ENCODE peak calls at places on chromosomes 4 and X, in seven cellular contexts. One of them, this sample, is unnamed.

GRCh38 chr4:137644201-137644600 is 111.9 kb upstream of the PCDH18 start:
- DNase-seq in CD4-positive, CD25-positive, alpha-beta regulatory T cell: no peak
- DNase-seq in T-helper 1 cell: no peak
- DNase-seq in upper lobe of right lung: no peak
- DNase-seq in activated T-cell treated with anti-CD3 and anti-CD28 coated beads, Interleukin-2, amount 50 U/mL, for 72 hours: no peak
- DNase-seq in GM20000: no peak
- DNase-seq in activated CD4-positive, alpha-beta T cell treated with anti-CD3 and anti-CD28 coated beads for 24 hours: no peak
- DNase-seq in this sample: no peak

GRCh38 chr4:155666701-155667537 is at the start of gene GUCY1A1:
- DNase-seq in activated T-cell treated with anti-CD3 and anti-CD28 coated beads, Interleukin-2, amount 50 U/mL, for 72 hours: peak
- DNase-seq in activated CD4-positive, alpha-beta T cell treated with anti-CD3 and anti-CD28 coated beads for 24 hours: no peak
- DNase-seq in upper lobe of right lung: peak
- DNase-seq in GM20000: peak
- DNase-seq in CD4-positive, CD25-positive, alpha-beta regulatory T cell: no peak
- DNase-seq in T-helper 1 cell: no peak
- DNase-seq in this sample: peak

GRCh38 chr4:85865256-85865655 is 390.3 kb downstream of the ARHGAP24 start:
- DNase-seq in upper lobe of right lung: no peak
- DNase-seq in T-helper 1 cell: no peak
- DNase-seq in activated T-cell treated with anti-CD3 and anti-CD28 coated beads, Interleukin-2, amount 50 U/mL, for 72 hours: no peak
- DNase-seq in CD4-positive, CD25-positive, alpha-beta regulatory T cell: no peak
- DNase-seq in activated CD4-positive, alpha-beta T cell treated with anti-CD3 and anti-CD28 coated beads for 24 hours: no peak
- DNase-seq in GM20000: no peak
- DNase-seq in this sample: no peak

GRCh38 chrX:31609130-31609529 is 537.3 kb upstream of the FTHL17 start:
- DNase-seq in GM20000: no peak
- DNase-seq in CD4-positive, CD25-positive, alpha-beta regulatory T cell: no peak
- DNase-seq in upper lobe of right lung: no peak
- DNase-seq in activated CD4-positive, alpha-beta T cell treated with anti-CD3 and anti-CD28 coated beads for 24 hours: no peak
- DNase-seq in activated T-cell treated with anti-CD3 and anti-CD28 coated beads, Interleukin-2, amount 50 U/mL, for 72 hours: no peak
- DNase-seq in T-helper 1 cell: no peak
- DNase-seq in this sample: no peak

GRCh38 chrX:56600141-56600540 is 36.7 kb downstream of the UBQLN2 start:
- DNase-seq in T-helper 1 cell: no peak
- DNase-seq in upper lobe of right lung: no peak
- DNase-seq in activated T-cell treated with anti-CD3 and anti-CD28 coated beads, Interleukin-2, amount 50 U/mL, for 72 hours: no peak
- DNase-seq in GM20000: no peak
- DNase-seq in activated CD4-positive, alpha-beta T cell treated with anti-CD3 and anti-CD28 coated beads for 24 hours: no peak
- DNase-seq in CD4-positive, CD25-positive, alpha-beta regulatory T cell: no peak
- DNase-seq in this sample: no peak

GRCh38 chr4:76923619-76924357 is 25.8 kb upstream of the SEPTIN11 start:
- DNase-seq in CD4-positive, CD25-positive, alpha-beta regulatory T cell: no peak
- DNase-seq in T-helper 1 cell: no peak
- DNase-seq in activated CD4-positive, alpha-beta T cell treated with anti-CD3 and anti-CD28 coated beads for 24 hours: no peak
- DNase-seq in GM20000: no peak
- DNase-seq in activated T-cell treated with anti-CD3 and anti-CD28 coated beads, Interleukin-2, amount 50 U/mL, for 72 hours: no peak
- DNase-seq in upper lobe of right lung: no peak
- DNase-seq in this sample: no peak

GRCh38 chrX:153336128-153336894 is 2.4 kb downstream of the ZNF275 start:
- DNase-seq in GM20000: peak
- DNase-seq in T-helper 1 cell: no peak
- DNase-seq in upper lobe of right lung: no peak
- DNase-seq in activated CD4-positive, alpha-beta T cell treated with anti-CD3 and anti-CD28 coated beads for 24 hours: no peak
- DNase-seq in CD4-positive, CD25-positive, alpha-beta regulatory T cell: no peak
- DNase-seq in activated T-cell treated with anti-CD3 and anti-CD28 coated beads, Interleukin-2, amount 50 U/mL, for 72 hours: no peak
- DNase-seq in this sample: peak

GRCh38 chr4:107997001-107997788 is 7.5 kb downstream of the HADH start:
- DNase-seq in upper lobe of right lung: no peak
- DNase-seq in T-helper 1 cell: no peak
- DNase-seq in CD4-positive, CD25-positive, alpha-beta regulatory T cell: no peak
- DNase-seq in activated T-cell treated with anti-CD3 and anti-CD28 coated beads, Interleukin-2, amount 50 U/mL, for 72 hours: no peak
- DNase-seq in activated CD4-positive, alpha-beta T cell treated with anti-CD3 and anti-CD28 coated beads for 24 hours: no peak
- DNase-seq in GM20000: no peak
- DNase-seq in this sample: no peak

GRCh38 chr4:90536408-90536807 is 409.2 kb downstream of the CCSER1 start:
- DNase-seq in CD4-positive, CD25-positive, alpha-beta regulatory T cell: no peak
- DNase-seq in T-helper 1 cell: no peak
- DNase-seq in activated CD4-positive, alpha-beta T cell treated with anti-CD3 and anti-CD28 coated beads for 24 hours: no peak
- DNase-seq in upper lobe of right lung: no peak
- DNase-seq in activated T-cell treated with anti-CD3 and anti-CD28 coated beads, Interleukin-2, amount 50 U/mL, for 72 hours: no peak
- DNase-seq in GM20000: no peak
- DNase-seq in this sample: no peak

GRCh38 chr4:98006060-98006459 is 137.2 kb downstream of the STPG2 start:
- DNase-seq in CD4-positive, CD25-positive, alpha-beta regulatory T cell: no peak
- DNase-seq in upper lobe of right lung: no peak
- DNase-seq in GM20000: no peak
- DNase-seq in activated CD4-positive, alpha-beta T cell treated with anti-CD3 and anti-CD28 coated beads for 24 hours: no peak
- DNase-seq in T-helper 1 cell: no peak
- DNase-seq in activated T-cell treated with anti-CD3 and anti-CD28 coated beads, Interleukin-2, amount 50 U/mL, for 72 hours: no peak
- DNase-seq in this sample: no peak

GRCh38 chrX:63250253-63250868 is 100.8 kb downstream of the SPIN4 start:
- DNase-seq in activated T-cell treated with anti-CD3 and anti-CD28 coated beads, Interleukin-2, amount 50 U/mL, for 72 hours: peak
- DNase-seq in CD4-positive, CD25-positive, alpha-beta regulatory T cell: peak
- DNase-seq in T-helper 1 cell: no peak
- DNase-seq in activated CD4-positive, alpha-beta T cell treated with anti-CD3 and anti-CD28 coated beads for 24 hours: peak
- DNase-seq in GM20000: peak
- DNase-seq in upper lobe of right lung: no peak
- DNase-seq in this sample: peak

GRCh38 chr4:112931001-112931400 is 118.5 kb upstream of the ANK2 start:
- DNase-seq in activated T-cell treated with anti-CD3 and anti-CD28 coated beads, Interleukin-2, amount 50 U/mL, for 72 hours: no peak
- DNase-seq in GM20000: no peak
- DNase-seq in T-helper 1 cell: no peak
- DNase-seq in CD4-positive, CD25-positive, alpha-beta regulatory T cell: no peak
- DNase-seq in activated CD4-positive, alpha-beta T cell treated with anti-CD3 and anti-CD28 coated beads for 24 hours: no peak
- DNase-seq in upper lobe of right lung: no peak
- DNase-seq in this sample: no peak

GRCh38 chrX:31376408-31376807 is 304.6 kb upstream of the FTHL17 start:
- DNase-seq in upper lobe of right lung: no peak
- DNase-seq in activated T-cell treated with anti-CD3 and anti-CD28 coated beads, Interleukin-2, amount 50 U/mL, for 72 hours: no peak
- DNase-seq in activated CD4-positive, alpha-beta T cell treated with anti-CD3 and anti-CD28 coated beads for 24 hours: no peak
- DNase-seq in CD4-positive, CD25-positive, alpha-beta regulatory T cell: no peak
- DNase-seq in T-helper 1 cell: no peak
- DNase-seq in GM20000: no peak
- DNase-seq in this sample: no peak

GRCh38 chrX:129738466-129739308 is at the start of gene XPNPEP2:
- DNase-seq in activated T-cell treated with anti-CD3 and anti-CD28 coated beads, Interleukin-2, amount 50 U/mL, for 72 hours: no peak
- DNase-seq in GM20000: no peak
- DNase-seq in CD4-positive, CD25-positive, alpha-beta regulatory T cell: no peak
- DNase-seq in T-helper 1 cell: no peak
- DNase-seq in activated CD4-positive, alpha-beta T cell treated with anti-CD3 and anti-CD28 coated beads for 24 hours: no peak
- DNase-seq in upper lobe of right lung: no peak
- DNase-seq in this sample: no peak

GRCh38 chr4:118112647-118113046 is 78.4 kb downstream of the NDST3 start:
- DNase-seq in activated T-cell treated with anti-CD3 and anti-CD28 coated beads, Interleukin-2, amount 50 U/mL, for 72 hours: no peak
- DNase-seq in activated CD4-positive, alpha-beta T cell treated with anti-CD3 and anti-CD28 coated beads for 24 hours: no peak
- DNase-seq in CD4-positive, CD25-positive, alpha-beta regulatory T cell: no peak
- DNase-seq in upper lobe of right lung: no peak
- DNase-seq in T-helper 1 cell: no peak
- DNase-seq in GM20000: no peak
- DNase-seq in this sample: no peak

GRCh38 chr4:67770422-67770821 is 16.2 kb upstream of the GNRHR start:
- DNase-seq in T-helper 1 cell: no peak
- DNase-seq in CD4-positive, CD25-positive, alpha-beta regulatory T cell: no peak
- DNase-seq in GM20000: no peak
- DNase-seq in activated T-cell treated with anti-CD3 and anti-CD28 coated beads, Interleukin-2, amount 50 U/mL, for 72 hours: no peak
- DNase-seq in activated CD4-positive, alpha-beta T cell treated with anti-CD3 and anti-CD28 coated beads for 24 hours: no peak
- DNase-seq in upper lobe of right lung: no peak
- DNase-seq in this sample: no peak

GRCh38 chr4:97215426-97215825 is 927.9 kb downstream of the STPG2 start:
- DNase-seq in GM20000: no peak
- DNase-seq in activated CD4-positive, alpha-beta T cell treated with anti-CD3 and anti-CD28 coated beads for 24 hours: no peak
- DNase-seq in CD4-positive, CD25-positive, alpha-beta regulatory T cell: no peak
- DNase-seq in T-helper 1 cell: no peak
- DNase-seq in upper lobe of right lung: no peak
- DNase-seq in activated T-cell treated with anti-CD3 and anti-CD28 coated beads, Interleukin-2, amount 50 U/mL, for 72 hours: no peak
- DNase-seq in this sample: no peak

GRCh38 chr4:156512622-156513021 is 459.0 kb downstream of the PDGFC start:
- DNase-seq in activated CD4-positive, alpha-beta T cell treated with anti-CD3 and anti-CD28 coated beads for 24 hours: no peak
- DNase-seq in T-helper 1 cell: no peak
- DNase-seq in activated T-cell treated with anti-CD3 and anti-CD28 coated beads, Interleukin-2, amount 50 U/mL, for 72 hours: no peak
- DNase-seq in upper lobe of right lung: no peak
- DNase-seq in CD4-positive, CD25-positive, alpha-beta regulatory T cell: no peak
- DNase-seq in GM20000: no peak
- DNase-seq in this sample: no peak

GRCh38 chr4:19486400-19486799 is 765.3 kb upstream of the SLIT2 start:
- DNase-seq in activated T-cell treated with anti-CD3 and anti-CD28 coated beads, Interleukin-2, amount 50 U/mL, for 72 hours: no peak
- DNase-seq in upper lobe of right lung: no peak
- DNase-seq in GM20000: no peak
- DNase-seq in CD4-positive, CD25-positive, alpha-beta regulatory T cell: no peak
- DNase-seq in T-helper 1 cell: no peak
- DNase-seq in activated CD4-positive, alpha-beta T cell treated with anti-CD3 and anti-CD28 coated beads for 24 hours: no peak
- DNase-seq in this sample: no peak

This sample was measured in GM10248.